ENCODE peak calls at places on chromosomes 13 and 19, in seven cellular contexts. E is K562, S is HCT116, B is GM12878, X is HepG2, C is SK-N-SH, F is H1. H is an unnamed sample.

GRCh38 chr13:32857077-32857476 is 159.1 kb upstream of the KL start:
- DNase-seq in F (no peak), B (no peak), S (no peak), X (no peak), E (no peak), C (no peak), H (no peak)

GRCh38 chr19:15138427-15138826 is 31.2 kb downstream of the SYDE1 start:
- DNase-seq in C (no peak), E (no peak), X (no peak), B (no peak), F (no peak), S (no peak), H (no peak)

GRCh38 chr13:42233726-42234125 is 38.2 kb upstream of the AKAP11 start:
- DNase-seq in C (no peak), E (no peak), B (no peak), S (no peak), F (no peak), X (peak), H (no peak)

GRCh38 chr19:33292595-33293254 is 9.6 kb downstream of the CEBPA start:
- DNase-seq in E (no peak), F (no peak), X (no peak), B (no peak), C (no peak), S (no peak), H (peak)

GRCh38 chr19:38946229-38947010 is 15.7 kb downstream of the MRPS12 start:
- DNase-seq in X (no peak), S (no peak), E (no peak), B (no peak), F (no peak), C (no peak), H (no peak)

GRCh38 chr19:2245273-2245672 is 3.9 kb upstream of the AMH start:
- DNase-seq in C (no peak), B (no peak), S (no peak), F (no peak), X (no peak), E (no peak), H (no peak)

GRCh38 chr13:41216160-41216559 is 21.8 kb upstream of the KBTBD7 start:
- DNase-seq in F (no peak), E (no peak), C (no peak), B (no peak), X (peak), S (no peak), H (no peak)

GRCh38 chr13:20359335-20359734 is 127.2 kb upstream of the GJB6 start:
- DNase-seq in S (peak), C (no peak), E (peak), B (no peak), F (no peak), X (peak), H (no peak)

GRCh38 chr13:98853791-98854191 is 101.3 kb upstream of the SLC15A1 start:
- DNase-seq in B (peak), E (no peak), C (no peak), S (no peak), X (no peak), F (no peak), H (no peak)

GRCh38 chr13:80824231-80824630 is 483.3 kb upstream of the SPRY2 start:
- DNase-seq in E (no peak), B (no peak), C (no peak), X (no peak), S (no peak), F (no peak), H (no peak)

GRCh38 chr13:21971662-21972635 is 301.1 kb downstream of the FGF9 start:
- DNase-seq in F (no peak), B (no peak), C (no peak), X (no peak), S (no peak), E (no peak), H (no peak)

GRCh38 chr19:55586976-55587668 is 6.5 kb upstream of the ZNF579 start:
- DNase-seq in E (peak), B (peak), F (peak), C (peak), X (peak), S (peak), H (peak)

GRCh38 chr13:33550885-33551284 is 265.3 kb upstream of the STARD13 start:
- DNase-seq in C (no peak), F (no peak), S (no peak), E (no peak), B (no peak), X (no peak), H (no peak)

GRCh38 chr19:6034512-6034911 is 56.6 kb upstream of the RANBP3 start:
- DNase-seq in X (no peak), F (peak), S (no peak), B (no peak), C (no peak), E (no peak), H (no peak)

GRCh38 chr13:95697052-95697680 is 20.2 kb downstream of the DNAJC3 start:
- DNase-seq in S (no peak), B (no peak), X (no peak), F (no peak), C (no peak), E (no peak), H (no peak)

GRCh38 chr13:43785166-43785680 is 1.5 kb downstream of the ENOX1 start:
- DNase-seq in X (no peak), B (no peak), C (no peak), S (no peak), E (no peak), F (no peak), H (no peak)

GRCh38 chr13:44967656-44968451 is 21.4 kb downstream of the NUFIP1 start:
- DNase-seq in F (no peak), B (no peak), E (no peak), C (no peak), X (no peak), S (no peak), H (peak)

GRCh38 chr13:43877788-43878187 is 1.8 kb downstream of the CCDC122 start:
- DNase-seq in B (no peak), X (no peak), F (no peak), S (no peak), C (no peak), E (no peak), H (no peak)

GRCh38 chr13:78022164-78022877 is 103.7 kb upstream of the EDNRB start:
- DNase-seq in E (no peak), F (no peak), X (no peak), S (no peak), C (no peak), B (peak), H (no peak)

GRCh38 chr13:90654970-90655369 is 692.5 kb upstream of the MIR17HG start:
- DNase-seq in E (no peak), B (no peak), X (no peak), S (no peak), C (no peak), F (no peak), H (no peak)

GRCh38 chr13:99525967-99526366 is 24.7 kb downstream of the TM9SF2 start:
- DNase-seq in S (no peak), E (no peak), F (no peak), C (no peak), B (no peak), X (no peak), H (no peak)

GRCh38 chr13:43285891-43286602 is 262.7 kb downstream of the DNAJC15 start:
- DNase-seq in B (no peak), S (no peak), X (no peak), F (no peak), C (no peak), E (no peak), H (no peak)

GRCh38 chr13:45511310-45512147 is 46.8 kb downstream of the COG3 start:
- DNase-seq in X (peak), B (peak), C (peak), S (peak), E (peak), F (no peak), H (peak)

GRCh38 chr19:56269348-56269747 is 3.2 kb upstream of the EDDM13 start:
- DNase-seq in S (no peak), X (no peak), F (no peak), B (no peak), C (no peak), E (no peak), H (no peak)

GRCh38 chr13:93957371-93957770 is 522.1 kb downstream of the DCT start:
- DNase-seq in S (no peak), F (no peak), C (no peak), E (no peak), B (no peak), X (no peak), H (no peak)

GRCh38 chr19:44806271-44806670 is 2.6 kb upstream of the BCAM start:
- DNase-seq in B (no peak), X (no peak), E (no peak), F (no peak), C (no peak), S (no peak), H (no peak)

GRCh38 chr19:19656451-19657396 is 6.8 kb downstream of the ATP13A1 start:
- DNase-seq in C (peak), F (no peak), B (no peak), E (no peak), X (no peak), S (no peak), H (no peak)

GRCh38 chr19:19655641-19656343 is 7.7 kb downstream of the ATP13A1 start:
- DNase-seq in C (peak), X (no peak), S (no peak), B (no peak), E (no peak), F (no peak), H (no peak)

GRCh38 chr19:19659646-19660245 is 3.7 kb downstream of the ATP13A1 start:
- DNase-seq in X (no peak), C (no peak), B (no peak), E (no peak), F (peak), S (no peak), H (no peak)

GRCh38 chr19:19655051-19655594 is 8.4 kb downstream of the ATP13A1 start:
- DNase-seq in C (peak), E (no peak), X (no peak), S (no peak), F (no peak), B (no peak), H (no peak)

GRCh38 chr19:19657397-19657783 is 6.1 kb downstream of the ATP13A1 start:
- DNase-seq in S (no peak), E (no peak), B (no peak), C (peak), F (no peak), X (no peak), H (no peak)
- TF ChIP-seq JUND in S (no peak), E (no peak), B (no peak), C (no peak), F (no peak), X (no peak), H (no peak)

GRCh38 chr19:18543814-18544475 is 572 bp upstream of the FKBP8 start:
- DNase-seq in S (peak), F (peak), E (peak), B (peak), C (no peak), X (peak), H (peak)
- TF ChIP-seq JUND in S (no peak), F (no peak), E (peak), B (no peak), C (no peak), X (no peak), H (no peak)

GRCh38 chr13:87403748-87404432 is 267.3 kb upstream of the SLITRK5 start:
- DNase-seq in E (no peak), B (no peak), F (no peak), S (no peak), C (no peak), X (no peak), H (no peak)
- TF ChIP-seq JUND in E (no peak), B (no peak), F (no peak), S (no peak), C (no peak), X (no peak), H (no peak)

DNA sequence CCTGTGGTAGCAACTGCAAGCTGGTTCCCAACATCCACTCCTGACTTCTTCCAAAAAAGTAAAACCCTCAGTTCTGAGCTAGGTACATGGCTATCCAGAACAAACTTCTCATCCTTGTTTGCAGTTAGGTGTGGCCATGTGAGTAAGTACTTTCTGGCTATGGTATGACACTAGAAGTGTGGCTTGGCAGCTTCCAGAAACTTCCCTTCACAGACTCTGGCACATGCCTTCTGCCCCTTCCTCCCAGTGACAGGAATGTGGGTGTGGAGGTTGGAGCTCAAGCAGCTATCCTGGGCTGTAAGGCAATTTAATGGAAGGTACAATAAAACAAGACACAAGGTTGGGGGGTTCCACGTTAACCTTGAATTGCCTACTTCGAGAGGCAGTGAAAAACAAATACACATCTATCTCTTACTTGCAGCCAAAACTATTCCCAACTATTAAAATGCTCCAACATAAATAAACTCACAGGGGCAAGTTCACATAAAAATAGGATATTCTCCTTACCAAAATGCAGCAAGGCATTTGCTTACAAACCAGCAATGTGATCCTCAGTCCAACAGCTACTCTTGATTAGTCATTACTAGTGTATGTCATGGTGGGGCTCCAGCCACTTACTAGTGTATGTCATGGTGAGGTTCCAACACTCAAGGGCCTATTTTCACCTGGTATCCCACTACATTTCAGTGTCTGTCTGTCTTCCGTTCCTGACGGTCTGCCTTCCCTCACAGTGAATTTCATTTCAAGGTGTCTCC is 3.1 kb downstream of the SMG9 start:
- DNase-seq in C (no peak), B (no peak), X (no peak), S (no peak), F (no peak), E (no peak), H (no peak)
- TF ChIP-seq JUND in C (no peak), B (no peak), X (no peak), S (no peak), F (no peak), E (no peak), H (no peak)